ENCODE peak calls at places on chromosomes 2 and 18, in six cellular contexts. U, L, S, W, E and R are unnamed samples.

GRCh38 chr2:6027066-6027465 is 334.9 kb downstream of the SOX11 start:
- DNase-seq in L (no peak), U (no peak), S (no peak), W (no peak), E (no peak), R (no peak)

GRCh38 chr2:149441255-149441654 is 110.9 kb downstream of the LYPD6 start:
- DNase-seq in U (no peak), E (no peak), W (no peak), L (no peak), S (no peak), R (no peak)

GRCh38 chr2:165610591-165611029 is 141.1 kb downstream of the CSRNP3 start:
- DNase-seq in S (no peak), L (no peak), W (no peak), U (no peak), E (no peak), R (no peak)

GRCh38 chr2:196291418-196291817 is 120.0 kb upstream of the STK17B start:
- DNase-seq in S (no peak), U (no peak), E (no peak), L (no peak), W (no peak), R (no peak)

GRCh38 chr2:29528891-29529520 is 392.4 kb downstream of the ALK start:
- DNase-seq in U (no peak), S (peak; percentile 38), W (peak; percentile 64), L (peak; percentile 54), E (peak; percentile 82), R (peak; percentile 55)

GRCh38 chr2:222877556-222878278 is 16.9 kb downstream of the ACSL3 start:
- DNase-seq in S (no peak), L (no peak), U (no peak), E (no peak), W (no peak), R (no peak)

GRCh38 chr2:239735131-239735828 is 289.9 kb downstream of the NDUFA10 start:
- DNase-seq in E (no peak), W (no peak), L (peak; percentile 29), U (no peak), S (no peak), R (no peak)

GRCh38 chr2:26528870-26529269 is 50.9 kb upstream of the OTOF start:
- DNase-seq in E (no peak), L (no peak), W (no peak), S (no peak), U (no peak), R (no peak)

GRCh38 chr2:67842375-67842959 is 220.3 kb downstream of the C1D start:
- DNase-seq in S (no peak), E (no peak), U (no peak), L (no peak), W (no peak), R (no peak)

GRCh38 chr2:142010871-142011270 is 119.9 kb downstream of the LRP1B start:
- DNase-seq in S (no peak), W (no peak), U (no peak), L (no peak), E (no peak), R (no peak)

GRCh38 chr2:144522741-144523605 is 3.1 kb upstream of the ZEB2 start:
- DNase-seq in W (no peak), E (peak; percentile 33), S (peak; percentile 36), U (peak; percentile 60), L (peak; percentile 66), R (no peak)

GRCh38 chr2:9102861-9103662 is 99.6 kb upstream of the MBOAT2 start:
- DNase-seq in S (no peak), E (no peak), L (no peak), U (no peak), W (no peak), R (no peak)

GRCh38 chr2:12592296-12592695 is 124.4 kb upstream of the TRIB2 start:
- DNase-seq in U (no peak), W (no peak), E (no peak), S (no peak), L (no peak), R (no peak)

GRCh38 chr2:60341151-60341550 is 212.3 kb downstream of the BCL11A start:
- DNase-seq in U (no peak), S (no peak), E (no peak), L (no peak), W (no peak), R (no peak)

GRCh38 chr2:88753833-88754584 is 62.5 kb downstream of the RPIA start:
- DNase-seq in W (no peak), U (no peak), E (no peak), S (no peak), L (no peak), R (no peak)

GRCh38 chr2:240639566-240639965 is 14.3 kb downstream of the GPR35 start:
- DNase-seq in W (no peak), U (no peak), E (no peak), S (no peak), L (no peak), R (no peak)

GRCh38 chr2:75065402-75066008 is 107.1 kb downstream of the POLE4 start:
- DNase-seq in S (no peak), U (no peak), W (peak; percentile 43), L (no peak), E (no peak), R (no peak)

GRCh38 chr2:144606756-144607498 is 87.0 kb upstream of the ZEB2 start:
- DNase-seq in E (no peak), S (no peak), W (no peak), L (no peak), U (no peak), R (no peak)

GRCh38 chr2:52429740-52430139 is 1337.9 kb upstream of the CHAC2 start:
- DNase-seq in W (no peak), S (no peak), L (no peak), U (no peak), E (no peak), R (no peak)

GRCh38 chr2:219425238-219426067 is 7.3 kb downstream of the DES start:
- DNase-seq in S (no peak), U (no peak), L (no peak), W (no peak), E (no peak), R (no peak)

GRCh38 chr2:157898591-157898996 is 22.5 kb upstream of the ACVR1 start:
- DNase-seq in W (peak; percentile 95), E (peak; percentile 89), U (no peak), L (no peak), S (peak; percentile 25), R (peak; percentile 55)

GRCh38 chr18:69866250-69866649 is 81.4 kb downstream of the CD226 start:
- DNase-seq in E (no peak), L (no peak), U (no peak), S (no peak), W (no peak), R (no peak)

GRCh38 chr18:43234889-43235288 is 42.4 kb downstream of the SYT4 start:
- DNase-seq in U (no peak), L (no peak), E (no peak), W (no peak), S (no peak), R (no peak)

GRCh38 chr2:109644571-109645275 is 30.6 kb downstream of the SOWAHC start:
- DNase-seq in W (no peak), E (no peak), S (no peak), U (no peak), L (peak; percentile 60), R (no peak)

GRCh38 chr18:12031836-12032235 is 50.5 kb downstream of the IMPA2 start:
- DNase-seq in U (peak; percentile 79), E (peak; percentile 57), L (no peak), S (peak; percentile 81), W (peak; percentile 92), R (peak; percentile 68)

GRCh38 chr2:129813404-129813803 is 166.1 kb upstream of the RAB6C start:
- DNase-seq in U (no peak), W (peak; percentile 2), E (no peak), S (no peak), L (no peak), R (no peak)

DNA sequence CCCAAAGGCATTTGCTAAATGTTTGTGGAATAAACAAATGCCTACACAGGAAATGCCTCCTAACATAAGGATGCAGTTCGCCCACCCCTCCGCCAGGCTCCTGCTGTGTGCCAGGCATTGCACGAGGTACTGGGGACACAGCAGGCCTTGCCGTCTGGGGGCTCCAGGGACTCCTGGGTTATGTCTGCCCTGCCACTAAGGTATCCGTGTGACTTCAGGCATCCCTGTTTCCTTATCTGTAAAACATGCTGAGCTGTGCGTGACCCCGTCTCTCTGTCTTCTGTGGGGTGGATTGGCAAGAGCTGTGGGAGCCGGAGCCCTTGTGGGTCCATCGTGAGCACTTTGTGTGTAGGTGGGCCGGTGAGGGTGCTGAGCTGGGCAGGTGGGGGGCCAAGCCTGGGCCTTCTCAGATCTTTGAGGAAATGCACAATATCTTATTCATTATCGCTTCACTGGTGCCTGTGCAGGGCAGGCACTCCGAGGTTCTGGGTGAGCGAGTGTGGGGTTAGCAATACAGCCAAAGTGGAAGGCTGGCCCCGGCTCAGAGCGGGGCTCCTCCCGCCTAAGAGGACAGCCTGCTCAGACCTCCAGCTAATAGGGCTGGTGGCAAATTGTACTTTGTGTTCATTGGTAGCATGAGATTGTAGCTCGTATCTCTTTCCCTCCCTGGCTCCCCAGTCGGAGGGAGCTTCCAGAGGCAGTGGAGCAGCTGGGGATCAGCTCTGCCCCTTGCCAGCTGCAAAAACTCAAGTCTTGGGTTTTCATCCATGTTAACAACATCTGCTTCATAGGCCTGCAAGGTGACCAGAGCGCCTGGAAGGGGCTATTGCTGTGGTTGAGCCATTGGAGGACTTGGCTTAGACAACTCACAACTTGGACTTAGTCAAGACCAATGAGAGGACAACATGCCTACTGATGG is 126.8 kb downstream of the GLI2 start:
- DNase-seq in S (no peak), W (no peak), E (no peak), U (peak; percentile 23), L (peak; percentile 36), R (no peak)
- H3K4me3 ChIP-seq in S (no peak overlapping the region), W (no peak overlapping the region), E (no peak overlapping the region), U (no peak overlapping the region), L (no peak overlapping the region), R (no peak overlapping the region)

GRCh38 chr2:98026927-98027522 is 31.3 kb upstream of the TMEM131 start:
- DNase-seq in W (no peak), E (no peak), L (no peak), U (no peak), S (no peak), R (no peak)
- H3K4me3 ChIP-seq in W (no peak overlapping the region), E (no peak overlapping the region), L (no peak overlapping the region), U (no peak overlapping the region), S (peak overlapping the region; percentile 45), R (no peak overlapping the region)

GRCh38 chr2:18550383-18550905 is 10.0 kb downstream of the RDH14 start:
- DNase-seq in L (no peak), S (no peak), U (no peak), W (no peak), E (no peak), R (no peak)
- H3K4me3 ChIP-seq in L (no peak overlapping the region), S (no peak overlapping the region), U (no peak overlapping the region), W (no peak overlapping the region), E (no peak overlapping the region), R (no peak overlapping the region)

DNA sequence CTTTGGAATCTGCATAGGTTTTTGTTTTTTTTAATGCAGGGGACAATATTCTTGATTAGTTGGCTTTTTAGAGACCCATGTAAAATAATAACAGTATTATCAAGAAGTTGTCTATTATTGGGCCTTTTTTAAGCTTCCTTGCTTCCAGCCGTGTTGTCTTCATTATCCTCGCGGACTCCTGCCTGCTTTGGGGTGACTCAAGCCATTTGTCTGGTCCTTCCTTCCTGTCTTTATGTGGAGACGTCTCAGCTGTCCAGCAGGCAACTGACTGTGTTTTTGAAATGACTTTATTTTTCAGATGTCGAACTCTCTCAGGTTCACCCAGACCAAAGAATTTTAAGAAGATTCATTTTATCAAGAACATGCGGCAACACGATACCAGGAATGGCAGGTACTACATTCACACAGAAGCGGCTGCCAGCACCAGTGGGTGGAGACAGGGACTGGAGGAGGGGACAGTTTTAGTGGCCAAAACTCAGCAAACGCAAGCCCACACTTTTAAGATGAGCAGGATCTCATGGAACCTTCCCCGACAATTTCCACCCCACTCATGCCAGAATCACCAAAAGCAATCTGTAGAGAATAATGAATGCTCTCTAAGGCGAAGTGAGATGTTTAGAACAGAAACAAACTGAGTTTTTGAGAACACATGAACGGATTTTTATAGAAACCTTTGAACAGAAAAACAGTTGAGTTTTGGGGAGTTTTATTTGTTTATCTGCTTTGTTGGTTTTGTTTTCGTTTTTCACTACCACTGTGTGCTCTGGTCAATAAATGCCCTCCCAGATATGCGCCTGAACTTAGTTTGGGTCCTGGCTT is 59.1 kb downstream of the CABLES1 start:
- DNase-seq in S (no peak), E (peak; percentile 54), L (no peak), W (peak; percentile 42), U (no peak), R (no peak)
- H3K4me3 ChIP-seq in S (no peak overlapping the region), E (no peak overlapping the region), L (no peak overlapping the region), W (no peak overlapping the region), U (no peak overlapping the region), R (no peak overlapping the region)